ENCODE peak calls at places on chromosome 4, in four cellular contexts. V, Q, L and N are unnamed samples.

GRCh38 chr4:25662306-25662705 is 6.7 kb downstream of the SLC34A2 start:
- DNase-seq in L (no peak), Q (no peak), V (no peak), N (no peak)

GRCh38 chr4:94452476-94453300 is 946 bp downstream of the PDLIM5 start:
- DNase-seq in V (peak), L (peak), Q (peak), N (peak)

GRCh38 chr4:12534684-12535083 is 949.5 kb downstream of the RAB28 start:
- DNase-seq in Q (no peak), L (no peak), V (no peak), N (no peak)

GRCh38 chr4:80259012-80259411 is 7.5 kb upstream of the FGF5 start:
- DNase-seq in V (no peak), Q (no peak), L (no peak), N (no peak)

GRCh38 chr4:108166441-108167315 is 2.1 kb downstream of the LEF1 start:
- DNase-seq in V (peak), Q (no peak), L (peak), N (peak)

GRCh38 chr4:114811564-114812360 is 213.2 kb downstream of the UGT8 start:
- DNase-seq in V (no peak), L (peak), Q (no peak), N (no peak)

GRCh38 chr4:96525901-96526300 is 686.0 kb downstream of the PDHA2 start:
- DNase-seq in L (no peak), V (no peak), Q (no peak), N (no peak)

GRCh38 chr4:112290341-112290740 is 4.6 kb upstream of the TIFA start:
- DNase-seq in L (no peak), V (no peak), Q (no peak), N (no peak)

GRCh38 chr4:83212041-83212851 is 72.4 kb downstream of the COQ2 start:
- DNase-seq in L (peak), V (no peak), Q (no peak), N (no peak)

GRCh38 chr4:53453385-53453784 is 75.9 kb downstream of the FIP1L1 start:
- DNase-seq in V (no peak), L (no peak), Q (peak), N (no peak)

GRCh38 chr4:142846729-142847606 is 867 bp upstream of the INPP4B start:
- DNase-seq in V (peak), Q (no peak), L (peak), N (peak)

GRCh38 chr4:2712261-2712842 is 43.8 kb downstream of the TNIP2 start:
- DNase-seq in L (peak), Q (no peak), V (peak), N (peak)

GRCh38 chr4:183264614-183265013 is 55.5 kb downstream of the CLDN22 start:
- DNase-seq in L (no peak), V (no peak), Q (peak), N (peak)

GRCh38 chr4:3043272-3044020 is 30.9 kb downstream of the HTT-AS start:
- DNase-seq in Q (no peak), V (no peak), L (no peak), N (no peak)

GRCh38 chr4:102500371-102501175 is 586 bp upstream of the NFKB1 start:
- DNase-seq in Q (peak), L (peak), V (peak), N (peak)

GRCh38 chr4:109683621-109684253 is 19.5 kb downstream of the CASP6 start:
- DNase-seq in V (no peak), Q (no peak), L (no peak), N (no peak)

GRCh38 chr4:80732010-80732409 is 298.5 kb upstream of the BMP3 start:
- DNase-seq in Q (peak), V (no peak), L (no peak), N (no peak)

GRCh38 chr4:111957992-111958391 is 187.3 kb upstream of the FAM241A start:
- DNase-seq in L (no peak), V (no peak), Q (no peak), N (peak)

GRCh38 chr4:184958839-184959238 is 59.5 kb upstream of the HELT start:
- DNase-seq in V (peak), Q (no peak), L (no peak), N (no peak)

GRCh38 chr4:74543247-74543670 is 98.3 kb downstream of the AREG start:
- DNase-seq in L (no peak), Q (no peak), V (no peak), N (no peak)

GRCh38 chr4:154497901-154498300 is 6.3 kb upstream of the DCHS2 start:
- DNase-seq in Q (no peak), L (no peak), V (no peak), N (no peak)

GRCh38 chr4:120290553-120290952 is 223.9 kb upstream of the MAD2L1 start:
- DNase-seq in V (no peak), Q (no peak), L (no peak), N (no peak)

GRCh38 chr4:35175487-35175886 is 1068.8 kb downstream of the ARAP2 start:
- DNase-seq in V (no peak), Q (no peak), L (no peak), N (no peak)

GRCh38 chr4:13559414-13559813 is 15.1 kb upstream of the NKX3-2 start:
- DNase-seq in V (no peak), L (no peak), Q (peak), N (peak)

GRCh38 chr4:7756561-7757355 is 182.9 kb downstream of the AFAP1 start:
- DNase-seq in V (no peak), L (no peak), Q (no peak), N (no peak)

GRCh38 chr4:40581254-40582140 is 48.2 kb downstream of the RBM47 start:
- DNase-seq in Q (no peak), L (peak), V (no peak), N (no peak)

GRCh38 chr4:78510681-78511080 is 40.9 kb upstream of the ANXA3 start:
- DNase-seq in L (no peak), Q (no peak), V (no peak), N (no peak)

GRCh38 chr4:26028793-26029511 is 114.9 kb downstream of the SMIM20 start:
- DNase-seq in L (peak), Q (peak), V (peak), N (peak)

GRCh38 chr4:150021483-150021882 is 56.8 kb upstream of the DCLK2 start:
- DNase-seq in V (no peak), Q (no peak), L (no peak), N (no peak)

GRCh38 chr4:166259081-166259480 is 386.0 kb downstream of the TLL1 start:
- DNase-seq in Q (no peak), L (no peak), V (no peak), N (no peak)

GRCh38 chr4:108480881-108481280 is 139.5 kb upstream of the RPL34 start:
- DNase-seq in L (no peak), V (no peak), Q (no peak), N (no peak)

GRCh38 chr4:140335076-140335475 is 38.4 kb upstream of the SCOC start:
- DNase-seq in L (no peak), Q (no peak), V (no peak), N (no peak)

GRCh38 chr4:41510179-41510578 is 27.8 kb upstream of the LIMCH1 start:
- DNase-seq in L (no peak), V (no peak), Q (no peak), N (no peak)

GRCh38 chr4:173500841-173501591 is 29.0 kb downstream of the HAND2 start:
- DNase-seq in L (peak), Q (no peak), V (no peak), N (no peak)

GRCh38 chr4:173501592-173502150 is 28.4 kb downstream of the HAND2 start:
- DNase-seq in V (no peak), L (peak), Q (no peak), N (no peak)

GRCh38 chr4:173498023-173498422 is 32.0 kb downstream of the HAND2 start:
- DNase-seq in Q (no peak), L (no peak), V (no peak), N (no peak)

GRCh38 chr4:173499568-173500535 is 30.2 kb downstream of the HAND2 start:
- DNase-seq in L (peak), V (peak), Q (no peak), N (no peak)

GRCh38 chr4:173498771-173499170 is 31.3 kb downstream of the HAND2 start:
- DNase-seq in L (no peak), V (no peak), Q (no peak), N (no peak)
- H3K4ac ChIP-seq in L (no peak), V (no peak), Q (no peak), N (no peak)

DNA sequence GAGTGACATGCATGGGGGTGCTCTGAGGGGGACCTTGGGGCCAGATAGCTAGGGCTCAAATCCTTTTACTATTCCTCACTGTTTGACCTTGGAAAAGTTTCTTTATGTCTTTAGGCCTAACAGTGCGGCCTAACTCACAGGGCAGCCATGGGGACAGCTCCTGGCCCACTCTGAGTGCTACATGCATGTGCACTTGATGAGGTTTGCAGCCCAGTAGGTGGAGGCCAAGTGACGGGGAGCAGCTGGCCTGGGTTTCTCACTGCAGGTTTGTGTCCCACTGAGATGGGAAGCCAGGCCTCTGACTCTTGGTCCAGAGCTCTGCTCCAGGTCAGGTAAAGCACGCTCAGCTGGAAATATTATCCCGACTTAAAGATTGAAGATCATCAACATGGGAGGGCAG is 102.8 kb downstream of the SLC2A9 start:
- DNase-seq in L (no peak), V (no peak), Q (no peak), N (no peak)
- H3K4ac ChIP-seq in L (no peak), V (no peak), Q (no peak), N (no peak)

GRCh38 chr4:139297001-139297410 is 4.3 kb upstream of the NAA15 start:
- DNase-seq in L (no peak), Q (peak), V (no peak), N (peak)

GRCh38 chr4:139300431-139301142 is 718 bp upstream of the NAA15 start:
- DNase-seq in V (no peak), Q (peak), L (peak), N (peak)

GRCh38 chr4:139301143-139301820 is at the start of gene NAA15:
- DNase-seq in Q (peak), V (peak), L (peak), N (peak)

GRCh38 chr4:139299536-139299935 is 1.8 kb upstream of the NAA15 start:
- DNase-seq in V (no peak), L (no peak), Q (peak), N (no peak)

GRCh38 chr4:139295317-139296299 is 5.7 kb upstream of the NAA15 start:
- DNase-seq in Q (peak), V (peak), L (peak), N (peak)
- H3K4ac ChIP-seq in Q (peak), V (no peak), L (no peak), N (peak)

GRCh38 chr4:168586926-168587325 is 90.1 kb downstream of the PALLD start:
- DNase-seq in L (peak), V (no peak), Q (no peak), N (no peak)
- H3K4ac ChIP-seq in L (no peak), V (no peak), Q (peak), N (no peak)

GRCh38 chr4:174629265-174629664 is 107.0 kb upstream of the HPGD start:
- DNase-seq in V (no peak), Q (no peak), L (no peak), N (peak)

GRCh38 chr4:174631901-174632758 is 109.8 kb upstream of the HPGD start:
- DNase-seq in V (no peak), Q (peak), L (peak), N (peak)

GRCh38 chr4:174627473-174627872 is 105.2 kb upstream of the HPGD start:
- DNase-seq in V (no peak), L (no peak), Q (no peak), N (no peak)

GRCh38 chr4:174628206-174628605 is 105.9 kb upstream of the HPGD start:
- DNase-seq in L (peak), V (no peak), Q (no peak), N (no peak)

GRCh38 chr4:174626310-174627022 is 104.2 kb upstream of the HPGD start:
- DNase-seq in L (no peak), V (no peak), Q (no peak), N (no peak)
- H3K4ac ChIP-seq in L (no peak), V (no peak), Q (no peak), N (no peak)